ENCODE peak calls at places on chromosomes 4 and X, in four cellular contexts. One of them, this sample, is unnamed.

GRCh38 chr4:108168672-108169562 is at the start of gene LEF1:
- DNase-seq in naive thymus-derived CD8-positive, alpha-beta T cell: peak
- DNase-seq in left kidney: peak
- DNase-seq in A172: peak
- DNase-seq in this sample: peak

GRCh38 chrX:49106930-49107329 is 16.6 kb downstream of the GPKOW start:
- DNase-seq in naive thymus-derived CD8-positive, alpha-beta T cell: no peak
- DNase-seq in left kidney: peak
- DNase-seq in A172: peak
- DNase-seq in this sample: no peak

GRCh38 chr4:14513471-14513870 is 488.8 kb upstream of the CPEB2 start:
- DNase-seq in naive thymus-derived CD8-positive, alpha-beta T cell: no peak
- DNase-seq in left kidney: no peak
- DNase-seq in A172: peak
- DNase-seq in this sample: no peak

GRCh38 chr4:30617836-30618235 is 102.3 kb upstream of the PCDH7 start:
- DNase-seq in naive thymus-derived CD8-positive, alpha-beta T cell: no peak
- DNase-seq in left kidney: no peak
- DNase-seq in A172: no peak
- DNase-seq in this sample: no peak

GRCh38 chrX:55710701-55711100 is 6.8 kb upstream of the RRAGB start:
- DNase-seq in naive thymus-derived CD8-positive, alpha-beta T cell: no peak
- DNase-seq in left kidney: no peak
- DNase-seq in A172: peak
- DNase-seq in this sample: no peak

GRCh38 chr4:10130190-10130888 is 13.7 kb upstream of the WDR1 start:
- DNase-seq in naive thymus-derived CD8-positive, alpha-beta T cell: no peak
- DNase-seq in left kidney: no peak
- DNase-seq in A172: no peak
- DNase-seq in this sample: no peak

GRCh38 chr4:74946196-74946595 is 13.3 kb downstream of the PARM1 start:
- DNase-seq in naive thymus-derived CD8-positive, alpha-beta T cell: no peak
- DNase-seq in left kidney: no peak
- DNase-seq in A172: no peak
- DNase-seq in this sample: no peak

GRCh38 chr4:118237531-118237930 is 115.3 kb downstream of the PRSS12 start:
- DNase-seq in naive thymus-derived CD8-positive, alpha-beta T cell: no peak
- DNase-seq in left kidney: no peak
- DNase-seq in A172: no peak
- DNase-seq in this sample: no peak

GRCh38 chrX:123971963-123972362 is 10.5 kb downstream of the STAG2 start:
- DNase-seq in naive thymus-derived CD8-positive, alpha-beta T cell: no peak
- DNase-seq in left kidney: no peak
- DNase-seq in A172: no peak
- DNase-seq in this sample: no peak